ENCODE peak calls at places on chromosome 13, in nine cellular contexts. L, U, P, K, E, Z, B, I and G are unnamed samples.

GRCh38 chr13:36382030-36382429 is 35.8 kb upstream of the SPART start:
- DNase-seq in B (no peak), L (no peak), Z (no peak), K (peak; percentile 84), E (no peak), I (no peak), U (no peak), P (no peak), G (no peak)

GRCh38 chr13:101449971-101450748 is 2.3 kb upstream of the ITGBL1 start:
- DNase-seq in L (peak; percentile 64), E (no peak), U (no peak), K (peak; percentile 93), P (no peak), I (no peak), B (no peak), Z (peak; percentile 91), G (no peak)

GRCh38 chr13:48486836-48487235 is 46.0 kb downstream of the RCBTB2 start:
- DNase-seq in I (no peak), E (no peak), B (no peak), Z (no peak), L (no peak), P (no peak), K (no peak), U (no peak), G (no peak)

GRCh38 chr13:80131204-80131603 is 209.7 kb downstream of the SPRY2 start:
- DNase-seq in U (no peak), B (no peak), P (no peak), Z (peak; percentile 68), K (no peak), E (peak; percentile 86), I (no peak), L (peak; percentile 84), G (no peak)

GRCh38 chr13:26658972-26659371 is 101.5 kb downstream of the WASF3 start:
- DNase-seq in B (no peak), Z (no peak), E (no peak), U (no peak), P (peak; percentile 14), L (no peak), I (no peak), K (no peak), G (no peak)

GRCh38 chr13:31503626-31504025 is 235.7 kb upstream of the RXFP2 start:
- DNase-seq in U (no peak), B (no peak), P (no peak), K (no peak), L (no peak), Z (no peak), I (no peak), E (no peak), G (no peak)

GRCh38 chr13:36057041-36057440 is 74.1 kb downstream of the DCLK1 start:
- DNase-seq in K (peak; percentile 8), B (no peak), L (no peak), Z (no peak), P (no peak), I (no peak), E (no peak), U (no peak), G (no peak)

GRCh38 chr13:87680298-87680697 is 9.1 kb downstream of the SLITRK5 start:
- DNase-seq in U (no peak), E (no peak), I (no peak), K (peak; percentile 82), Z (peak; percentile 9), B (no peak), P (peak; percentile 82), L (no peak), G (no peak)

GRCh38 chr13:34011552-34012085 is 193.7 kb downstream of the RFC3 start:
- DNase-seq in Z (peak; percentile 21), U (no peak), L (no peak), I (no peak), B (no peak), K (peak; percentile 40), P (no peak), E (peak; percentile 60), G (no peak)

GRCh38 chr13:52925775-52926285 is 77.4 kb upstream of the PCDH8 start:
- DNase-seq in Z (no peak), E (no peak), L (no peak), I (no peak), B (no peak), K (peak; percentile 94), P (peak; percentile 85), U (no peak), G (no peak)

GRCh38 chr13:111005808-111006494 is 91.1 kb upstream of the ANKRD10 start:
- DNase-seq in E (no peak), I (no peak), P (no peak), U (no peak), K (no peak), B (no peak), Z (peak; percentile 65), L (no peak), G (no peak)

GRCh38 chr13:36133950-36134349 is 2.8 kb upstream of the DCLK1 start:
- DNase-seq in Z (no peak), L (no peak), B (no peak), P (no peak), K (no peak), U (no peak), I (no peak), E (no peak), G (no peak)

GRCh38 chr13:45623516-45624090 is 8.1 kb upstream of the ERICH6B start:
- DNase-seq in B (no peak), U (no peak), P (peak; percentile 33), E (no peak), Z (peak; percentile 10), K (peak; percentile 45), L (no peak), I (no peak), G (no peak)

GRCh38 chr13:113110852-113111315 is 5.3 kb downstream of the F7 start:
- DNase-seq in E (peak; percentile 40), I (no peak), U (no peak), P (no peak), K (no peak), Z (no peak), L (no peak), B (peak; percentile 35), G (peak; percentile 58)

GRCh38 chr13:59279024-59279423 is 884.7 kb downstream of the DIAPH3 start:
- DNase-seq in Z (no peak), I (no peak), K (no peak), B (no peak), L (no peak), E (no peak), P (no peak), U (no peak), G (no peak)

GRCh38 chr13:20843177-20843576 is 59.4 kb downstream of the XPO4 start:
- DNase-seq in P (peak; percentile 52), K (no peak), Z (peak; percentile 66), E (no peak), U (no peak), B (no peak), I (no peak), L (no peak), G (no peak)

GRCh38 chr13:79966502-79966901 is 374.4 kb downstream of the SPRY2 start:
- DNase-seq in Z (no peak), P (no peak), E (no peak), L (no peak), U (no peak), K (peak; percentile 69), B (no peak), I (no peak), G (no peak)

GRCh38 chr13:94516456-94516855 is 37.0 kb upstream of the DCT start:
- DNase-seq in I (no peak), K (no peak), Z (no peak), U (no peak), E (no peak), B (no peak), P (no peak), L (no peak), G (no peak)

GRCh38 chr13:64505511-64505910 is 2724.6 kb downstream of the PCDH9 start:
- DNase-seq in K (peak; percentile 87), Z (peak; percentile 42), B (no peak), L (no peak), I (no peak), U (no peak), P (peak; percentile 6), E (no peak), G (no peak)

GRCh38 chr13:95073826-95074345 is 227.4 kb downstream of the ABCC4 start:
- DNase-seq in Z (peak; percentile 18), P (no peak), I (no peak), U (no peak), E (no peak), B (no peak), K (no peak), L (no peak), G (no peak)

GRCh38 chr13:62246581-62246980 is 830.9 kb upstream of the PCDH20 start:
- DNase-seq in P (no peak), I (no peak), E (no peak), Z (peak; percentile 54), L (no peak), B (no peak), U (no peak), K (no peak), G (no peak)

GRCh38 chr13:112693831-112694497 is 4.1 kb downstream of the ATP11A start:
- DNase-seq in E (peak; percentile 44), K (peak; percentile 87), L (no peak), B (peak; percentile 29), Z (peak; percentile 63), I (no peak), U (no peak), P (no peak), G (peak; percentile 60)

GRCh38 chr13:49436890-49437289 is 7.0 kb downstream of the CAB39L start:
- DNase-seq in B (no peak), Z (peak; percentile 65), P (peak; percentile 13), K (peak; percentile 55), E (no peak), I (no peak), U (no peak), L (peak; percentile 39), G (no peak)

GRCh38 chr13:28220166-28220565 is 81.8 kb downstream of the PAN3 start:
- DNase-seq in E (no peak), I (no peak), P (no peak), K (peak; percentile 14), U (no peak), B (no peak), Z (peak; percentile 20), L (no peak), G (no peak)

GRCh38 chr13:54859827-54860226 is 1831.2 kb downstream of the OLFM4 start:
- DNase-seq in Z (no peak), L (no peak), E (no peak), B (no peak), I (no peak), U (no peak), K (peak; percentile 6), P (no peak), G (no peak)

GRCh38 chr13:107545946-107546502 is 669.3 kb downstream of the LIG4 start:
- DNase-seq in E (no peak), Z (no peak), U (no peak), K (no peak), I (no peak), B (no peak), P (no peak), L (no peak), G (no peak)

GRCh38 chr13:77019756-77020155 is 7.2 kb downstream of the FBXL3 start:
- DNase-seq in I (no peak), B (no peak), U (no peak), L (no peak), Z (no peak), E (no peak), P (no peak), K (no peak), G (no peak)